ENCODE peak calls at places on chromosomes 6 and 20, in eight cellular contexts. E is heart left ventricle; O is adrenal gland; I is kidney epithelial cell; C is GM20000; P is T-cell; N is stimulated activated CD4-positive, alpha-beta T cell treated with anti-CD3 and anti-CD28 coated beads, Interleukin-12 subunit alpha, Interleukin-12 subunit beta, amount 100 ng/mL, for 48 hours; L is mucosa of descending colon. A is an unnamed sample.

GRCh38 chr6:43627008-43627825 is 1.8 kb downstream of the GTPBP2 start:
- DNase-seq in L (no peak), E (peak), I (peak), O (peak), P (no peak), N (no peak), C (no peak), A (peak)

GRCh38 chr6:74871757-74872156 is 334.1 kb downstream of the COL12A1 start:
- DNase-seq in I (peak), N (no peak), P (no peak), C (no peak), O (no peak), L (no peak), E (no peak), A (peak)

GRCh38 chr6:81366970-81367369 is 385.5 kb downstream of the TENT5A start:
- DNase-seq in C (no peak), E (peak), L (no peak), O (no peak), N (no peak), P (no peak), I (no peak), A (no peak)

GRCh38 chr6:144482142-144482541 is 197.0 kb downstream of the UTRN start:
- DNase-seq in P (peak), C (peak), L (no peak), O (peak), N (peak), I (peak), E (peak), A (peak)

GRCh38 chr6:169917153-169917552 is 165.7 kb downstream of the ERMARD start:
- DNase-seq in L (no peak), P (no peak), C (no peak), I (no peak), N (no peak), E (no peak), O (no peak), A (no peak)

GRCh38 chr6:14748679-14749078 is 497.2 kb upstream of the JARID2 start:
- DNase-seq in L (no peak), I (no peak), P (no peak), O (no peak), N (no peak), C (no peak), E (no peak), A (no peak)

GRCh38 chr20:47241345-47241781 is 115.1 kb downstream of the ZMYND8 start:
- DNase-seq in E (peak), L (no peak), C (no peak), N (no peak), O (no peak), P (no peak), I (no peak), A (peak)

GRCh38 chr6:160990847-160991410 is 640 bp upstream of the MAP3K4 start:
- DNase-seq in O (no peak), C (no peak), E (no peak), P (no peak), I (no peak), L (no peak), N (no peak), A (peak)

GRCh38 chr6:3359091-3359752 is 97.6 kb downstream of the SLC22A23 start:
- DNase-seq in O (no peak), C (no peak), N (no peak), I (no peak), L (no peak), E (no peak), P (no peak), A (peak)

GRCh38 chr6:102619585-102619984 is 1226.1 kb downstream of the GRIK2 start:
- DNase-seq in N (no peak), P (no peak), C (peak), E (no peak), I (no peak), L (no peak), O (no peak), A (peak)

GRCh38 chr6:132725471-132725870 is 11.6 kb upstream of the VNN1 start:
- DNase-seq in C (no peak), P (no peak), E (no peak), I (no peak), L (no peak), O (no peak), N (no peak), A (no peak)

GRCh38 chr6:22784611-22785010 is 215.2 kb downstream of the HDGFL1 start:
- DNase-seq in C (no peak), P (no peak), E (no peak), O (no peak), N (no peak), L (no peak), I (no peak), A (peak)

A was measured in IMR-90.